ENCODE peak calls at places on chromosomes 3 and 15, in eight cellular contexts. G is KG1, H is anterior cingulate cortex, I is HCT116, Y is AG08395, F is lung, O is kidney epithelial cell, B is NCI-H2171 treated with DMSO at 0.1 percent for 48 hours. U is an unnamed sample.

GRCh38 chr3:107366766-107367165 is 10.5 kb upstream of the CCDC54 start:
- DNase-seq in G (no peak), H (no peak), I (no peak), Y (no peak), F (no peak), O (no peak), B (no peak), U (no peak)

GRCh38 chr3:143313598-143314188 is 194.1 kb downstream of the CHST2 start:
- DNase-seq in G (no peak), H (no peak), I (no peak), Y (no peak), F (no peak), O (no peak), B (peak), U (no peak)

GRCh38 chr15:53171571-53171970 is 381.4 kb upstream of the ONECUT1 start:
- DNase-seq in G (no peak), H (no peak), I (no peak), Y (no peak), F (no peak), O (no peak), B (no peak), U (no peak)

GRCh38 chr15:99105516-99106341 is 849 bp downstream of the SYNM start:
- DNase-seq in G (peak), H (peak), I (no peak), Y (peak), F (no peak), O (no peak), B (peak), U (peak)

GRCh38 chr3:172711457-172711800 is 562 bp upstream of the NCEH1 start:
- DNase-seq in G (no peak), H (no peak), I (no peak), Y (no peak), F (no peak), O (no peak), B (no peak), U (no peak)

GRCh38 chr3:173618703-173619102 is 221.2 kb downstream of the NLGN1 start:
- DNase-seq in G (no peak), H (no peak), I (no peak), Y (no peak), F (no peak), O (no peak), B (no peak), U (no peak)

GRCh38 chr3:25648107-25648535 is 16.6 kb downstream of the TOP2B start:
- DNase-seq in G (peak), H (peak), I (peak), Y (peak), F (peak), O (no peak), B (peak), U (peak)

GRCh38 chr3:118729546-118729945 is 305.1 kb downstream of the IGSF11 start:
- DNase-seq in G (no peak), H (no peak), I (no peak), Y (no peak), F (no peak), O (no peak), B (no peak), U (no peak)